ENCODE peak calls at places on chromosomes 2 and 18, in eight cellular contexts. L is body of pancreas, E is lower lobe of right lung, D is lung, Z is pancreas, B is gastrocnemius medialis, T is RWPE2, N is heart right ventricle. R is an unnamed sample. For H3K36me3 and H3K9me3, the result is how much of the 10 kb centered on the place peaks cover.

GRCh38 chr2:100940766-100941645 is 61.1 kb upstream of the RPL31 start:
- ATAC-seq in D (no peak), B (no peak), T (no peak), E (no peak), L (no peak), Z (no peak), N (no peak), R (no peak)

GRCh38 chr2:52194342-52194741 is 1162.4 kb upstream of the NRXN1 start:
- ATAC-seq in B (no peak), L (no peak), T (no peak), E (no peak), Z (no peak), D (no peak), N (no peak), R (no peak)

GRCh38 chr2:27442981-27443323 is 771 bp downstream of the KRTCAP3 start:
- ATAC-seq in N (no peak), D (peak), Z (peak), B (peak), E (peak), L (no peak), T (no peak), R (peak)

GRCh38 chr2:240157147-240157470 is 16.7 kb upstream of the OTOS start:
- ATAC-seq in D (no peak), T (no peak), Z (no peak), L (no peak), N (no peak), B (no peak), E (no peak), R (no peak)

GRCh38 chr2:179486969-179487752 is 222.5 kb upstream of the SESTD1 start:
- ATAC-seq in B (peak), D (peak), L (no peak), N (peak), T (no peak), E (peak), Z (no peak), R (peak)

GRCh38 chr2:174341995-174342571 is 7.3 kb downstream of the SP9 start:
- ATAC-seq in L (no peak), E (peak), Z (peak), D (peak), T (peak), B (no peak), N (no peak), R (peak)

GRCh38 chr2:85727798-85728197 is 26.0 kb upstream of the ATOH8 start:
- ATAC-seq in Z (no peak), L (no peak), E (peak), T (no peak), B (no peak), N (no peak), D (no peak), R (no peak)

GRCh38 chr18:39835303-39836030 is 2119.6 kb upstream of the PIK3C3 start:
- ATAC-seq in B (no peak), Z (no peak), D (no peak), L (no peak), N (no peak), E (no peak), T (no peak), R (no peak)

GRCh38 chr2:234950730-234951385 is 959 bp upstream of the SH3BP4 start:
- ATAC-seq in T (no peak), E (peak), Z (no peak), L (no peak), D (no peak), N (no peak), B (peak), R (peak)

GRCh38 chr2:37550197-37550596 is 121.2 kb downstream of the CDC42EP3 start:
- ATAC-seq in Z (no peak), D (no peak), L (no peak), T (no peak), E (no peak), B (no peak), N (no peak), R (no peak)

GRCh38 chr18:56901919-56902318 is 245.0 kb upstream of the BOD1L2 start:
- ATAC-seq in T (no peak), B (no peak), E (no peak), N (no peak), L (no peak), D (no peak), Z (no peak), R (no peak)

GRCh38 chr2:6866239-6866745 is 585 bp upstream of the CMPK2 start:
- ATAC-seq in L (peak), B (peak), D (peak), N (peak), E (peak), T (peak), Z (peak), R (no peak)

DNA sequence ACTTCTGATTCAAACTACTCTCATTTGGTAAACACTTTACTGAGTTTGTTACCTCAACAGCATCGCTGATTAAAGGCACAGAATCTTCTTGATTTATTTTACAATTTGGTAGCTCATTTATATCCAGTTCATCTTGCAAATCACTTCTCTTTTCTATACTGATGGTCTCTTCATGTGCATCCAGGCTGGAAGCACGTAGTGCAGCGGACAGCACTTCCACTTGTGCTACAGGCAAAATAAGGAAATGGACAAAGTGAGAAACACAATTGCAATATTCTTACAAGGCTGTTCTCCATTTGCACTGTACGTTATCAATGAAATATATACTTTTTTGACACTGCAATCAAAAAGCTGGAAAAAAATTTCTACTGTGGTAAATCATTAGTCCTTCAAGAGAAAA is 51.0 kb downstream of the PPP4R1 start:
- ATAC-seq in B (no peak), E (no peak), N (no peak), L (no peak), Z (no peak), D (no peak), T (no peak), R (no peak)
- H3K36me3 ChIP-seq in B (under half), E (half or more), N (half or more), L (under half), Z (under half), D (under half), T (half or more), R (under half)

GRCh38 chr2:132469095-132469494 is 52.5 kb downstream of the GPR39 start:
- ATAC-seq in N (no peak), D (no peak), Z (no peak), B (no peak), E (no peak), T (no peak), L (no peak), R (no peak)

GRCh38 chr2:132466428-132467028 is 49.9 kb downstream of the GPR39 start:
- ATAC-seq in T (no peak), Z (no peak), D (no peak), L (no peak), B (no peak), N (no peak), E (no peak), R (no peak)

GRCh38 chr2:132463719-132464118 is 47.1 kb downstream of the GPR39 start:
- ATAC-seq in L (no peak), T (no peak), N (no peak), E (no peak), B (no peak), D (no peak), Z (no peak), R (no peak)

GRCh38 chr2:132462242-132462641 is 45.6 kb downstream of the GPR39 start:
- ATAC-seq in Z (no peak), L (no peak), T (no peak), E (no peak), D (no peak), N (no peak), B (no peak), R (no peak)

DNA sequence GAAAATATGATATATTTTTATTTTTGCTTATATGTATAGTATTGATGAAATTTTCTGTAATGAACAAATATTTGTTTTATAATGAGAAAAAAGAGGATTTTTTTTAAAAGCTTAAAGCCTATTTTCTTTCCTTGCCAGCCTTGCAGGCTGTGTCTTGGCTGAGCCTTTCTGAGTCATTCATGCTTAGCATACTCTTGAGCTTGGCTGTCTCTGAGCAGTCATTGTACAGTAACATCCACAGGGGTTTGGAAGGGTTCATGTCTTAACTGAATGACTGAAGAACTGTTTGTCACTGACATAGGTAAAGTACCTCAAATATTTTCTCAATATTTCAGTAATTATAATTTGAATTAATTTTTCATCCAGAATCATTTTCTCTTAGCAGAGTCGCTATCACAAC is 49.3 kb downstream of the GPR39 start:
- ATAC-seq in N (no peak), B (no peak), L (no peak), D (no peak), E (no peak), T (no peak), Z (no peak), R (no peak)
- H3K9me3 ChIP-seq in N (under half), B (under half), L (under half), D (under half), E (half or more), T (under half), Z (under half), R (half or more)

GRCh38 chr2:127984551-127984950 is 43.3 kb downstream of the SAP130 start:
- ATAC-seq in D (no peak), T (no peak), E (no peak), B (no peak), Z (no peak), L (no peak), N (peak), R (no peak)
- H3K36me3 ChIP-seq in D (under half), T (half or more), E (half or more), B (under half), Z (under half), L (under half), N (under half), R (under half)

GRCh38 chr2:227462972-227463931 is 8.7 kb upstream of the AGFG1 start:
- ATAC-seq in B (no peak), N (no peak), D (no peak), L (no peak), T (no peak), E (no peak), Z (no peak), R (no peak)
- H3K9me3 ChIP-seq in B (under half), N (under half), D (under half), L (under half), T (under half), E (under half), Z (under half), R (under half)

GRCh38 chr18:58369616-58370015 is 259.3 kb downstream of the ALPK2 start:
- ATAC-seq in B (no peak), T (no peak), N (no peak), E (peak), L (no peak), D (no peak), Z (no peak), R (no peak)
- H3K36me3 ChIP-seq in B (under half), T (half or more), N (under half), E (half or more), L (under half), D (under half), Z (half or more), R (under half)

DNA sequence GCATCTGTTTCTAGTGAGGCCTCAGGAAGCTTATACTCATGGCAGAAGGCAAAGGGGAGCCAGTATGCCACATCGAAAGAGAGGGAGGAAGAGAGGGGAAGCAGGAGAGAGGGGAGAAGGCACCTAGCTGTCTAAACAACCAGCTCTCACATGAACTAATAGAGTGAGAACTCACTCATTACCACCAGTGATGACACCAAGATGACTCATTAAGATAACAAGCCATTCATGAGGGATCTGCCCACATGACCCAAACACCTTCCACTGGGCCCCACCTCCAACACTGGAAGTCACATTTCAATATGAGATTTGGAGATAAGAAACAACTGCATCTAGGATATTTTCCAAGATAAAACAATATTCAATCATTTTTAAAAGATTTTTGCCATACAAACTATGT is 753.9 kb upstream of the ZEB2 start:
- ATAC-seq in D (no peak), L (no peak), N (no peak), E (no peak), B (no peak), Z (no peak), T (peak), R (no peak)
- H3K9me3 ChIP-seq in D (under half), L (under half), N (under half), E (under half), B (under half), Z (under half), T (under half), R (under half)

GRCh38 chr18:79456105-79456980 is 60.6 kb downstream of the NFATC1 start:
- ATAC-seq in T (no peak), B (no peak), N (no peak), D (no peak), E (no peak), Z (no peak), L (no peak), R (no peak)
- H3K36me3 ChIP-seq in T (under half), B (under half), N (under half), D (under half), E (under half), Z (under half), L (under half), R (under half)

R was measured in gastroesophageal sphincter.